ENCODE peak calls at places on chromosome 11, in nine cellular contexts. D is tibial nerve, Y is heart left ventricle, C is right lobe of liver, W is gastrocnemius medialis, R is ovary, L is IMR-90, H is uterus, G is stomach. Z is an unnamed sample.

GRCh38 chr11:118004543-118005223 is 18.5 kb downstream of the IL10RA start:
- DNase-seq in Y (no peak), W (no peak), H (no peak), L (no peak), G (no peak), C (no peak), R (no peak), D (no peak), Z (no peak)

GRCh38 chr11:96338910-96339703 is 3.9 kb downstream of the MAML2 start:
- DNase-seq in Y (peak; percentile 51), H (no peak), R (peak; percentile 52), W (no peak), D (no peak), G (no peak), L (peak; percentile 84), C (peak; percentile 31), Z (peak; percentile 60)

GRCh38 chr11:67298786-67299185 is 4.5 kb upstream of the SSH3 start:
- DNase-seq in G (no peak), W (no peak), C (no peak), R (no peak), L (no peak), Y (no peak), D (no peak), H (no peak), Z (no peak)

GRCh38 chr11:91173701-91174100 is 950.9 kb upstream of the CHORDC1 start:
- DNase-seq in R (no peak), G (no peak), H (no peak), D (no peak), Y (no peak), W (no peak), L (peak; percentile 28), C (no peak), Z (no peak)

GRCh38 chr11:45468265-45468856 is 182.2 kb upstream of the SYT13 start:
- DNase-seq in G (no peak), H (no peak), R (no peak), C (no peak), D (no peak), Y (no peak), W (no peak), L (peak; percentile 4), Z (no peak)

GRCh38 chr11:126891556-126892217 is 108.9 kb downstream of the KIRREL3 start:
- DNase-seq in H (no peak), R (no peak), C (no peak), G (no peak), Y (peak; percentile 41), W (no peak), D (no peak), L (no peak), Z (no peak)

GRCh38 chr11:101127699-101128570 is 1.7 kb downstream of the PGR start:
- DNase-seq in L (no peak), H (peak; percentile 37), Y (peak; percentile 62), R (peak; percentile 70), W (no peak), D (no peak), C (peak; percentile 37), G (peak; percentile 26), Z (peak; percentile 28)

GRCh38 chr11:134380229-134380628 is 31.8 kb downstream of the B3GAT1 start:
- DNase-seq in R (no peak), C (no peak), W (no peak), Y (no peak), G (no peak), L (no peak), H (no peak), D (no peak), Z (no peak)

GRCh38 chr11:37786214-37786755 is 1188.2 kb upstream of the RAG2 start:
- DNase-seq in L (peak; percentile 74), D (no peak), G (no peak), C (no peak), R (no peak), Y (no peak), H (no peak), W (no peak), Z (no peak)

GRCh38 chr11:46967962-46968361 is 31.4 kb downstream of the CSTPP1 start:
- DNase-seq in C (no peak), H (no peak), G (no peak), L (no peak), W (no peak), D (no peak), R (no peak), Y (no peak), Z (no peak)

GRCh38 chr11:118998388-118998717 is 415 bp downstream of the CENATAC start:
- DNase-seq in R (no peak), G (no peak), D (no peak), Y (no peak), W (no peak), H (no peak), C (no peak), L (no peak), Z (peak; percentile 27)

GRCh38 chr11:10032991-10033390 is 261.0 kb downstream of the SBF2 start:
- DNase-seq in D (no peak), H (no peak), G (no peak), C (no peak), R (no peak), L (peak; percentile 29), Y (no peak), W (no peak), Z (no peak)

GRCh38 chr11:120106354-120106753 is 31.6 kb downstream of the TRIM29 start:
- DNase-seq in G (no peak), D (no peak), R (no peak), Y (no peak), H (no peak), L (no peak), C (no peak), W (no peak), Z (no peak)

GRCh38 chr11:132556316-132556715 is 976.0 kb downstream of the OPCML start:
- DNase-seq in C (no peak), Y (no peak), H (no peak), R (no peak), D (no peak), L (no peak), G (no peak), W (no peak), Z (no peak)

GRCh38 chr11:30346068-30346688 is 23.3 kb downstream of the ARL14EP start:
- DNase-seq in R (no peak), H (no peak), Y (no peak), G (no peak), W (no peak), L (peak; percentile 62), D (no peak), C (no peak), Z (no peak)

GRCh38 chr11:64209563-64209843 is 3.0 kb downstream of the FERMT3 start:
- DNase-seq in L (no peak), G (no peak), H (no peak), D (no peak), R (no peak), W (no peak), C (no peak), Y (peak; percentile 31), Z (no peak)

GRCh38 chr11:63681208-63682044 is at the start of gene RTN3:
- DNase-seq in Y (peak; percentile 98), L (peak; percentile 98), W (peak; percentile 96), D (peak; percentile 89), H (peak; percentile 94), R (peak; percentile 99), C (peak; percentile 98), G (peak; percentile 98), Z (peak; percentile 98)

GRCh38 chr11:1072116-1072820 is 2.4 kb upstream of the MUC2 start:
- DNase-seq in Y (peak; percentile 37), L (peak; percentile 71), H (peak; percentile 15), D (no peak), C (no peak), R (no peak), G (no peak), W (no peak), Z (no peak)

GRCh38 chr11:1072821-1073231 is 1.8 kb upstream of the MUC2 start:
- DNase-seq in Y (peak; percentile 22), C (no peak), D (no peak), H (peak; percentile 7), W (no peak), L (no peak), R (no peak), G (no peak), Z (no peak)

GRCh38 chr11:1073851-1074243 is 827 bp upstream of the MUC2 start:
- DNase-seq in C (no peak), H (peak; percentile 6), L (no peak), R (no peak), W (no peak), G (no peak), Y (peak; percentile 17), D (peak; percentile 3), Z (peak; percentile 50)

GRCh38 chr11:1074244-1075221 is at the start of gene MUC2:
- DNase-seq in W (no peak), L (no peak), C (no peak), H (peak; percentile 13), D (peak; percentile 9), R (no peak), G (no peak), Y (peak; percentile 21), Z (peak; percentile 16)

GRCh38 chr11:1073261-1073724 is 1.4 kb upstream of the MUC2 start:
- DNase-seq in G (peak; percentile 88), C (peak; percentile 84), H (peak; percentile 28), D (peak; percentile 11), L (peak; percentile 46), R (no peak), W (peak; percentile 36), Y (peak; percentile 41), Z (peak; percentile 62)
- TF ChIP-seq POLR2A in G (no peak), C (no peak), H (no peak), D (no peak), L (no peak), R (no peak), W (no peak), Y (no peak), Z (no peak)

DNA sequence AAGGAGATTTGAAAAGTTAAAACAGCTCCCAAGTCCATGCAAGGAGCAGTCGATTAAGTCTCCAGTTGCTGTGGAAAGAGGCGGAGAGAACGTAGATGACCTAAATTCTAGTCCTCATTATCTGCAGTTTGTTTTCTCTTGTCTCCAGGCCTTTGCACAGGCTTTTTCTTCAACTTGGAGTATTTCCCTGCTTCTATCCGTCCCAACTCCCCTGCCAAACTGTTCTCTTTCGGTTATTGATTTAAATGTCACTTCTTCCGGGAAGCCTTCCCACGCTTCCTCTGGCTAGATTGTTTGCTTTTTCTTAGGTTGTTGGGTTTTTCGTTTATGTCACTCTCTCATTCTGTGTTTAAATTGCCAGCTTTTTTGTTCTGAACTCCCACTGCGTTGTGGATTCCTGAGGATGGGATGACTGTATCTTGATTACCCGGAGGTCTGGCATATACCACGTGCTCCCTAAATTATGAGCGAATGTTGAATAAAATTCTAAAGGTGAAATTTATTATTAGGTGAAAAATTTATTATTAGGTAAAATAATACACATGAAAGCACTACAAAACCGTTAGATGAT is 463 bp downstream of the TMEM126B start:
- DNase-seq in L (peak; percentile 8), D (no peak), H (no peak), W (no peak), C (no peak), R (no peak), Y (no peak), G (no peak), Z (no peak)
- TF ChIP-seq POLR2A in L (no peak), D (no peak), H (no peak), W (no peak), C (no peak), R (no peak), Y (no peak), G (no peak), Z (no peak)

GRCh38 chr11:110429614-110430266 is at the start of gene FDX1:
- DNase-seq in H (peak; percentile 72), L (peak; percentile 74), C (peak; percentile 89), D (peak; percentile 56), G (peak; percentile 83), W (peak; percentile 73), Y (peak; percentile 90), R (peak; percentile 85), Z (peak; percentile 97)
- TF ChIP-seq POLR2A in H (peak; percentile 65), L (peak; percentile 82), C (peak; percentile 85), D (peak; percentile 37), G (no peak), W (peak; percentile 80), Y (peak; percentile 76), R (peak; percentile 42), Z (peak; percentile 92)

GRCh38 chr11:65639623-65640482 is 2.0 kb downstream of the SIPA1 start:
- DNase-seq in C (no peak), L (no peak), Y (peak; percentile 69), W (peak; percentile 40), R (no peak), H (no peak), D (no peak), G (no peak), Z (peak; percentile 72)
- TF ChIP-seq POLR2A in C (no peak), L (no peak), Y (no peak), W (no peak), R (no peak), H (no peak), D (no peak), G (no peak), Z (no peak)